ENCODE peak calls at places on chromosomes 11 and 22, in six cellular contexts. P, Y, C, F, B and N are unnamed samples.

GRCh38 chr11:783581-784015 is 6.3 kb downstream of the CEND1 start:
- DNase-seq in P (peak), Y (peak), C (peak), F (peak), B (peak), N (peak)

GRCh38 chr11:82996966-82997606 is 74.6 kb downstream of the RAB30 start:
- DNase-seq in P (no peak), Y (peak), C (no peak), F (peak), B (no peak), N (no peak)

GRCh38 chr11:46001427-46002049 is 79.1 kb downstream of the LARGE2 start:
- DNase-seq in P (no peak), Y (no peak), C (no peak), F (no peak), B (no peak), N (no peak)

GRCh38 chr11:133181066-133181465 is 351.2 kb downstream of the OPCML start:
- DNase-seq in P (no peak), Y (no peak), C (no peak), F (no peak), B (no peak), N (no peak)

GRCh38 chr11:76391811-76392475 is 10.8 kb downstream of the GVQW3 start:
- DNase-seq in P (no peak), Y (no peak), C (no peak), F (no peak), B (no peak), N (no peak)

GRCh38 chr22:41352058-41352457 is 29.7 kb upstream of the TEF start:
- DNase-seq in P (no peak), Y (no peak), C (no peak), F (peak), B (no peak), N (no peak)

GRCh38 chr22:50585238-50585637 is 2.6 kb upstream of the CHKB start:
- DNase-seq in P (no peak), Y (no peak), C (no peak), F (no peak), B (no peak), N (no peak)

GRCh38 chr22:46758867-46759290 is 3.6 kb upstream of the TBC1D22A start:
- DNase-seq in P (peak), Y (peak), C (peak), F (peak), B (no peak), N (no peak)

GRCh38 chr11:36196476-36197099 is 92.6 kb downstream of the COMMD9 start:
- DNase-seq in P (no peak), Y (peak), C (no peak), F (no peak), B (no peak), N (no peak)

GRCh38 chr11:44246726-44247125 is 63.2 kb downstream of the ALX4 start:
- DNase-seq in P (no peak), Y (no peak), C (no peak), F (no peak), B (no peak), N (no peak)

GRCh38 chr22:30304495-30305244 is 15.4 kb upstream of the CASTOR1 start:
- DNase-seq in P (no peak), Y (no peak), C (no peak), F (peak), B (no peak), N (no peak)

GRCh38 chr22:39308614-39309363 is 10.6 kb downstream of the RPL3 start:
- DNase-seq in P (no peak), Y (peak), C (no peak), F (peak), B (peak), N (no peak)

GRCh38 chr11:116853461-116854073 is 16.1 kb upstream of the APOA1 start:
- DNase-seq in P (no peak), Y (peak), C (peak), F (peak), B (no peak), N (no peak)

GRCh38 chr11:25562417-25562816 is 769.5 kb upstream of the ANO3 start:
- DNase-seq in P (no peak), Y (no peak), C (no peak), F (no peak), B (no peak), N (no peak)

GRCh38 chr11:115301029-115301428 is 203.2 kb downstream of the CADM1 start:
- DNase-seq in P (no peak), Y (no peak), C (no peak), F (peak), B (no peak), N (no peak)

GRCh38 chr11:112315057-112315720 is 54.5 kb upstream of the PLET1 start:
- DNase-seq in P (no peak), Y (no peak), C (no peak), F (no peak), B (no peak), N (no peak)

GRCh38 chr11:73315288-73316020 is 7.4 kb downstream of the ARHGEF17 start:
- DNase-seq in P (no peak), Y (no peak), C (no peak), F (no peak), B (peak), N (no peak)

GRCh38 chr11:76742912-76743311 is 40.2 kb upstream of the TSKU start:
- DNase-seq in P (no peak), Y (no peak), C (no peak), F (no peak), B (no peak), N (no peak)

GRCh38 chr11:88050247-88050646 is 125.0 kb downstream of the RAB38 start:
- DNase-seq in P (no peak), Y (no peak), C (no peak), F (peak), B (no peak), N (no peak)

GRCh38 chr11:47489395-47489755 is 40.4 kb upstream of the RAPSN start:
- DNase-seq in P (no peak), Y (no peak), C (no peak), F (no peak), B (no peak), N (no peak)

GRCh38 chr22:37569921-37570660 is 9.8 kb downstream of the LGALS2 start:
- DNase-seq in P (no peak), Y (peak), C (no peak), F (no peak), B (no peak), N (no peak)

GRCh38 chr22:44309137-44309536 is 3.6 kb downstream of the SHISAL1 start:
- DNase-seq in P (no peak), Y (peak), C (no peak), F (peak), B (no peak), N (no peak)

GRCh38 chr22:37561209-37562048 is 1.1 kb downstream of the CDC42EP1 start:
- DNase-seq in P (peak), Y (peak), C (peak), F (peak), B (peak), N (peak)